ENCODE peak calls at places on chromosomes 2 and 18, in six cellular contexts. S is CD8-positive, alpha-beta memory T cell; R is heart left ventricle; V is astrocyte of the spinal cord; J is activated CD4-positive, alpha-beta T cell treated with anti-CD3 and anti-CD28 coated beads, Interleukin-2, amount 10 ng/mL, durations not matched to agents 7 days and 5 days; H is stomach. M is an unnamed sample.

GRCh38 chr2:28934769-28935168 is 40.3 kb downstream of the WDR43 start:
- DNase-seq in S (no peak), R (no peak), V (no peak), J (no peak), H (no peak), M (no peak)

GRCh38 chr2:110858135-110858737 is 125.9 kb downstream of the ACOXL start:
- DNase-seq in S (peak), R (no peak), V (no peak), J (peak), H (peak), M (peak)

GRCh38 chr2:60556998-60557955 is 3.8 kb upstream of the BCL11A start:
- DNase-seq in S (no peak), R (no peak), V (no peak), J (no peak), H (no peak), M (no peak)

GRCh38 chr18:67192535-67192934 is 324.0 kb downstream of the DSEL start:
- DNase-seq in S (no peak), R (no peak), V (no peak), J (no peak), H (no peak), M (no peak)

GRCh38 chr18:5066380-5066977 is 130.6 kb downstream of the AKAIN1 start:
- DNase-seq in S (no peak), R (no peak), V (no peak), J (no peak), H (no peak), M (no peak)

GRCh38 chr2:235286624-235287368 is 207.0 kb upstream of the AGAP1 start:
- DNase-seq in S (no peak), R (no peak), V (no peak), J (no peak), H (no peak), M (no peak)

GRCh38 chr18:79615586-79615985 is 64.0 kb upstream of the CTDP1 start:
- DNase-seq in S (no peak), R (no peak), V (no peak), J (no peak), H (no peak), M (no peak)

GRCh38 chr2:223819891-223820290 is 17.5 kb downstream of the AP1S3 start:
- DNase-seq in S (no peak), R (no peak), V (no peak), J (no peak), H (no peak), M (no peak)

GRCh38 chr2:10321590-10321989 is 18.9 kb downstream of the HPCAL1 start:
- DNase-seq in S (no peak), R (no peak), V (no peak), J (no peak), H (no peak), M (no peak)

GRCh38 chr2:175251425-175252041 is 70.0 kb upstream of the ATP5MC3 start:
- DNase-seq in S (no peak), R (no peak), V (peak), J (peak), H (no peak), M (peak)

M was measured in CD8-positive, alpha-beta T cell.